ENCODE peak calls at places on chromosomes 1 and 21, in ten cellular contexts. N is Peyer's patch, H is prostate gland, W is transverse colon, L is breast epithelium, S is IMR-90, U is heart left ventricle, X is right lobe of liver, V is ovary, A is thyroid gland. C is an unnamed sample.
A peak's percentile ranks its signal among the peaks of the same experiment; 100 is the strongest.

GRCh38 chr1:71689635-71690034 is 592.7 kb downstream of the NEGR1 start:
- DNase-seq in N (no peak), H (no peak), W (no peak), L (no peak), S (no peak), U (no peak), X (no peak), V (no peak), A (no peak), C (no peak)

GRCh38 chr1:230778916-230779590 is 31.9 kb downstream of the CAPN9 start:
- DNase-seq in N (no peak), H (no peak), W (no peak), L (no peak), S (peak; percentile 28), U (no peak), X (no peak), V (no peak), A (no peak), C (no peak)

GRCh38 chr1:179376223-179376622 is 10.5 kb downstream of the AXDND1 start:
- DNase-seq in N (no peak), H (no peak), W (no peak), L (no peak), S (no peak), U (no peak), X (no peak), V (no peak), A (no peak), C (no peak)

GRCh38 chr1:2228684-2229031 is 539 bp downstream of the SKI start:
- DNase-seq in N (no peak), H (no peak), W (no peak), L (no peak), S (no peak), U (no peak), X (no peak), V (peak; percentile 68), A (peak; percentile 57), C (no peak)

GRCh38 chr1:28163496-28164120 is 12.9 kb downstream of the PTAFR start:
- DNase-seq in N (no peak), H (no peak), W (no peak), L (no peak), S (peak; percentile 16), U (no peak), X (no peak), V (peak; percentile 43), A (peak; percentile 43), C (no peak)

GRCh38 chr21:29022141-29022540 is 2.3 kb upstream of the USP16 start:
- DNase-seq in N (no peak), H (no peak), W (no peak), L (no peak), S (no peak), U (no peak), X (no peak), V (no peak), A (no peak), C (no peak)

GRCh38 chr1:223006794-223007193 is 136.3 kb downstream of the TLR5 start:
- DNase-seq in N (no peak), H (no peak), W (no peak), L (no peak), S (no peak), U (no peak), X (no peak), V (no peak), A (no peak), C (no peak)

GRCh38 chr1:10046356-10047085 is 13.8 kb downstream of the UBE4B start:
- DNase-seq in N (no peak), H (no peak), W (no peak), L (no peak), S (no peak), U (no peak), X (no peak), V (peak; percentile 51), A (peak; percentile 61), C (no peak)

GRCh38 chr21:29501451-29501850 is 202.7 kb downstream of the BACH1 start:
- DNase-seq in N (no peak), H (no peak), W (no peak), L (no peak), S (peak; percentile 88), U (no peak), X (no peak), V (no peak), A (no peak), C (no peak)

GRCh38 chr21:38228115-38228514 is 28.7 kb upstream of the KCNJ15 start:
- DNase-seq in N (no peak), H (peak; percentile 63), W (no peak), L (no peak), S (no peak), U (no peak), X (no peak), V (no peak), A (peak; percentile 76), C (no peak)

GRCh38 chr1:223031690-223032601 is 111.1 kb downstream of the TLR5 start:
- DNase-seq in N (no peak), H (no peak), W (no peak), L (no peak), S (no peak), U (no peak), X (no peak), V (no peak), A (no peak), C (peak; percentile 76)

GRCh38 chr1:22330092-22330762 is 121.4 kb upstream of the ZBTB40 start:
- DNase-seq in N (no peak), H (no peak), W (no peak), L (peak; percentile 12), S (no peak), U (no peak), X (no peak), V (no peak), A (no peak), C (no peak)

DNA sequence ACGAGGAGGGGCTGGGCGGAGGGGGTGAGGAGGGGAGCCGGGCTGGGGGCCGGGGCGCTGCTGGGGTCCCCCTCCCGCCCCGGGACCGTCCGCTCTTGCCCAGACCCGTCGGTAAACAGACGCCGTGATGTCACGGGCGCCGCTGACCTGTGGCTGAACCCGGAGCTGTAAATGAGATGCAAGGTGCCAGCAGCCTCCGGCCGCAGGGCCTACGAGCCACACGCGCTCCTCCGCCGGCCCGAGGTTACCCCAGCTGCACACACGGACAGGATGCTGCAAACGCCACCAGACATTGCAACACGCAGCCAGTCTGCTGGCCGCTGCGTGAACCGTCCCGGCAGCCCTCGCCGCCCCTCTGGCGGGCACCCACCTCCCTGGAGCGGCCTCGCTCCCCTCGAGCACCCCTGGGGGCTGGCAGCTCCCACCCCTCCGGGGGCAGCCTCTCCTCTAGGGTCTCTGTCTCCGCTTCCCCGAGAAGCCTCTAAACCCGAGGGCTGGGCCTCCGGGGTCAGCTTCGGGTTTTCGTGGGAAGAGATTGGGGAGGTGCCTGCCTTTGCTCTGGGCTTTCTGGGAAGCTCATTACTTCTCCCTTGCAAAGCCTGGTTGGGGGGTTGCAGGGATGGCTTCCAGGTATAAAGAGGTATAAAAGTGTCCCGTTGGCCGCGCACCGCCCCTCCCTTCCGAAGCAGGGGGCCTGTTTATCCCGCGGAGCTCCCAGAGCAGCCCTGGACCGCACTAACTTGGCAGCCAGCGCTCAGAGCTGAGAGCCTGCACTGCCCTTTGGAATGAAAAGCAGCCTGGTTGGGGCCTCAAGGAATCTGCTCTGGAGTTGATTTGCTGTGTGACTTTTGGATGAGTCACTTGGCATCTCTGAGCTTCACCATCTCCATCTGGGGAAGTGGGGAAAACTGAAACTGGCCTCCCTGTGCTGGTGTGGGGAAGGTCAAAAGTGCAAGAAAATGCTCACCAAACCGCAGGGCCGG is 21.9 kb downstream of the DHRS3 start:
- DNase-seq in N (peak; percentile 92), H (peak; percentile 94), W (peak; percentile 87), L (peak; percentile 91), S (peak; percentile 98), U (peak; percentile 93), X (peak; percentile 97), V (peak; percentile 92), A (peak; percentile 83), C (peak; percentile 71)
- TF ChIP-seq POLR2A in N (no peak), H (peak; percentile 68), W (peak; percentile 18), L (no peak), S (peak; percentile 73), U (peak; percentile 17), X (peak; percentile 35), V (no peak), A (peak; percentile 25), C (no peak)

GRCh38 chr21:33560965-33561364 is 18.1 kb downstream of the SON start:
- DNase-seq in N (no peak), H (no peak), W (no peak), L (no peak), S (no peak), U (no peak), X (no peak), V (no peak), A (no peak), C (no peak)

GRCh38 chr21:33557447-33557846 is 14.6 kb downstream of the SON start:
- DNase-seq in N (no peak), H (no peak), W (no peak), L (no peak), S (no peak), U (no peak), X (no peak), V (no peak), A (no peak), C (no peak)

GRCh38 chr21:33558777-33559421 is 16.1 kb downstream of the SON start:
- DNase-seq in N (no peak), H (no peak), W (no peak), L (no peak), S (peak; percentile 70), U (no peak), X (no peak), V (no peak), A (no peak), C (no peak)

GRCh38 chr21:33561373-33561772 is 18.5 kb downstream of the SON start:
- DNase-seq in N (no peak), H (no peak), W (no peak), L (no peak), S (no peak), U (no peak), X (no peak), V (no peak), A (no peak), C (no peak)

DNA sequence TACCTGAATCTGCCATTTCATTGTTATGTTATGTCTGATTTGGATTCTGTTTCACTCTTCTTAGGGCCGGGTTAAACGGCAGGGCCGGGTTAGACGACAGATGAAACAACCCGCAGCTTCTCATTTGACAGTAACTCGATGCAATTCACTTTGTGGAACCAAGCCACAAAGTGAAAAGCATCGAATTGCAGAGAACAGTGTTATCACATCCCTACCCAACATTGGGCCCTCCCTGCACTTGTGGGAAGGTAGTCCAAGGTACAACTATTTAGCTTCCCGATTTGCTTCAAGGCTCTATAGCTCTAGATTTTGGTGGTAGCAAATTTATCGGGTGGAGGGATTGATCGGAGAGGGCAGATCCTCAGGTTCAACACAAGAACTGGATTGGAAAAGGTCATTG is 17.0 kb downstream of the SON start:
- DNase-seq in N (no peak), H (no peak), W (no peak), L (no peak), S (no peak), U (no peak), X (no peak), V (no peak), A (no peak), C (no peak)
- H3K36me3 ChIP-seq in N (no peaks in the 10 kb centered on the region), H (peaks cover 17% of the 10 kb centered on the region), W (peaks cover 73% of the 10 kb centered on the region), L (peaks cover 9% of the 10 kb centered on the region), S (peaks cover 43% of the 10 kb centered on the region), U (peaks cover 3% of the 10 kb centered on the region), X (peaks cover 72% of the 10 kb centered on the region), V (no peaks in the 10 kb centered on the region), A (peaks cover 45% of the 10 kb centered on the region), C (peaks cover 16% of the 10 kb centered on the region)

GRCh38 chr1:109248797-109249629 is at the start of gene CELSR2:
- DNase-seq in N (peak; percentile 80), H (peak; percentile 62), W (peak; percentile 70), L (no peak), S (peak; percentile 54), U (peak; percentile 81), X (peak; percentile 42), V (peak; percentile 54), A (peak; percentile 77), C (no peak)
- TF ChIP-seq POLR2A in N (no peak), H (peak; percentile 49), W (no peak), L (no peak), S (no peak), U (no peak), X (no peak), V (no peak), A (peak; percentile 78), C (no peak)

GRCh38 chr1:16922466-16922865 is 735 bp downstream of the CROCC start:
- DNase-seq in N (no peak), H (no peak), W (no peak), L (no peak), S (no peak), U (peak; percentile 58), X (no peak), V (peak; percentile 32), A (no peak), C (no peak)
- H3K36me3 ChIP-seq in N (no peaks in the 10 kb centered on the region), H (no peaks in the 10 kb centered on the region), W (no peaks in the 10 kb centered on the region), L (no peaks in the 10 kb centered on the region), S (no peaks in the 10 kb centered on the region), U (no peaks in the 10 kb centered on the region), X (no peaks in the 10 kb centered on the region), V (no peaks in the 10 kb centered on the region), A (no peaks in the 10 kb centered on the region), C (no peaks in the 10 kb centered on the region)

C was measured in tibial nerve.